ENCODE peak calls at places on chromosome 20, in nine cellular contexts. R, X, C, E, P, Y, O, Q and V are unnamed samples.

GRCh38 chr20:23061713-23062561 is 12.5 kb upstream of the THBD start:
- DNase-seq in R (peak), X (peak), C (no peak), E (peak), P (peak), Y (peak), O (no peak), Q (peak), V (peak)

GRCh38 chr20:54284928-54285704 is 77.2 kb downstream of the PFDN4 start:
- DNase-seq in R (peak), X (no peak), C (peak), E (peak), P (peak), Y (no peak), O (peak), Q (peak), V (peak)

GRCh38 chr20:11813106-11813890 is 104.4 kb upstream of the BTBD3 start:
- DNase-seq in R (no peak), X (no peak), C (no peak), E (no peak), P (no peak), Y (no peak), O (no peak), Q (no peak), V (no peak)

GRCh38 chr20:43722153-43722505 is 4.7 kb downstream of the GTSF1L start:
- DNase-seq in R (no peak), X (no peak), C (no peak), E (no peak), P (no peak), Y (no peak), O (no peak), Q (no peak), V (no peak)

GRCh38 chr20:35461620-35462019 is 6.2 kb downstream of the CEP250 start:
- DNase-seq in R (no peak), X (no peak), C (no peak), E (peak), P (no peak), Y (no peak), O (no peak), Q (peak), V (no peak)

GRCh38 chr20:1389703-1390385 is 3.0 kb downstream of the FKBP1A start:
- DNase-seq in R (no peak), X (no peak), C (peak), E (peak), P (peak), Y (no peak), O (no peak), Q (peak), V (no peak)

GRCh38 chr20:31835977-31836852 is 9.2 kb downstream of the FOXS1 start:
- DNase-seq in R (peak), X (peak), C (peak), E (peak), P (peak), Y (no peak), O (peak), Q (peak), V (no peak)

GRCh38 chr20:31823360-31824124 is 4.4 kb downstream of the MYLK2 start:
- DNase-seq in R (no peak), X (no peak), C (no peak), E (no peak), P (peak), Y (no peak), O (no peak), Q (peak), V (no peak)

GRCh38 chr20:62236674-62236996 is 1.7 kb upstream of the OSBPL2 start:
- DNase-seq in R (no peak), X (no peak), C (no peak), E (no peak), P (peak), Y (peak), O (no peak), Q (no peak), V (peak)

GRCh38 chr20:58557713-58558335 is 42.6 kb upstream of the APCDD1L start:
- DNase-seq in R (peak), X (peak), C (no peak), E (no peak), P (peak), Y (no peak), O (no peak), Q (no peak), V (no peak)

GRCh38 chr20:32462900-32463641 is 104.9 kb downstream of the ASXL1 start:
- DNase-seq in R (no peak), X (no peak), C (no peak), E (no peak), P (no peak), Y (no peak), O (no peak), Q (no peak), V (no peak)

GRCh38 chr20:53489528-53489927 is 104.1 kb downstream of the ZNF217 start:
- DNase-seq in R (no peak), X (no peak), C (no peak), E (no peak), P (no peak), Y (no peak), O (no peak), Q (no peak), V (no peak)

GRCh38 chr20:59751075-59751711 is 146.9 kb downstream of the PHACTR3 start:
- DNase-seq in R (peak), X (no peak), C (peak), E (peak), P (peak), Y (peak), O (no peak), Q (no peak), V (peak)

GRCh38 chr20:46361386-46361785 is 45.0 kb downstream of the ELMO2 start:
- DNase-seq in R (no peak), X (no peak), C (no peak), E (no peak), P (no peak), Y (no peak), O (no peak), Q (no peak), V (no peak)

GRCh38 chr20:57458400-57459160 is 66.4 kb downstream of the CTCFL start:
- DNase-seq in R (no peak), X (no peak), C (no peak), E (peak), P (peak), Y (no peak), O (no peak), Q (no peak), V (no peak)

GRCh38 chr20:45306431-45306982 is at the start of gene RBPJL:
- DNase-seq in R (no peak), X (no peak), C (no peak), E (no peak), P (peak), Y (peak), O (no peak), Q (no peak), V (no peak)
- TF ChIP-seq EZH2 in R (no peak), X (no peak), C (no peak), E (no peak), P (no peak), Y (no peak), O (no peak), Q (no peak), V (no peak)

DNA sequence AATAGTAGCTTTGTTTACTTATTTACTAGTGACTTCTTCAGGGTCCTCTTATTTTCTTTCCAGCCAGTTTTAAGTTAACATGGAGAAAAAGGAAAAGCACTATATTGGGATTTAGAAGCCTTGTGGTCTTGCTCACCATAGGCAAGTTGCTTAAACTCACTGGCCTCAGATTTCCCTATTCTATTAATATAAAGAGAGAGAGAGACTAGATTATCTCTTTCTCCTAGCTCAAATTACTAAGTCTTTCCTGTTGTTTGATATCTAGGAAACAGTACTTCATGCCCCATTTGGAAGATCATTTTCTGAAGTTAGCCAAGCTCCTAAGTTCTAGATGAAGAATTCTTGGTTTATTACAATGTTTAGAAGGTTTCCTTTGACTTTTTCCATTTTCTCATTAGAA is 32.5 kb downstream of the CTNNBL1 start:
- DNase-seq in R (no peak), X (no peak), C (no peak), E (no peak), P (no peak), Y (no peak), O (no peak), Q (no peak), V (peak)
- H3K27ac ChIP-seq in R (no peak), X (no peak), C (no peak), E (no peak), P (no peak), Y (peak), O (no peak), Q (no peak), V (peak)

DNA sequence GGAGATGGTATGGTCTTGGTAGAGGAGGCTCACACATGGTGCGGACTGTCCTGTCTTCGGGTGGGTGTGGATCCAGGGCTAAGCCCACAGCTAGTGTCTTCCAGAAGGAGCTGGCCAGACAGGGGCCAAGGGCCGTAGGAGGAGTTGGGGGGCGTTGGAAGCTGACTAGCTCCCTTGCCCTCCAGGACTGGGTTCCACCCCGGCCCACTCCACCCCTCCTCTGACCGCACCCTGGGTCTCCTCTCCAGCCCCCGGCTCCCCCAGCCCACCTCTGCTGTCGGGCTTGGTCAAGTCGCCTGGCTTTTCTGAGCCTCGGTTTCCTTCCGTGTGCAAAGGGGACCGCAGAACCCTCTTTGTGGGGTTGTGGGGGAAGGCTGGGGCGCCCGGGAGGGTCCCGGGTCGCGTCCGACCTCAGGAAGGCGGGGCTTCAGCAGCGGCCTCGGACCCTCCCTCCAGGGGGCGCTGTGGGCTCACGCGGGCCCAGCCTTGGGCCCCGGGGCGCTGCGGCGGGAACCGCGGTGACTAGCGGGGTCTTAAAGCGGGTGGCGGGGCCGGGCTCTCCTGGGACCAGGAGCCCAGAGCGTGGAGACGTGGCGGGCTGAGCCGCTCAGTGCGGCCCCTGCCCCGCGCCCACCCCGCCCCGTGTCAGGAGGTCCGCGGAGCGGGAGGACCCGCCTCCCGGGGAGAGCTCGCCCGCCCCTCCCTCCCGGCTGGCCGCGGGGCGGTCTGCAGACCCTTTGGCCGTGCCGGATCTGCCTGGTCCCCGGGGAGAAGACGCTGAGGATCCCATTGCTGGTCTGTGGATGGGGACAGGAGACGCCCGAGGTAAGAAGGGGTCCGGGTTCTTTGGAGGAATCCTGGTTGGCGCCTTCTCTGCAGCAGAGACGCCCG is 5.4 kb downstream of the NPBWR2 start:
- DNase-seq in R (peak), X (peak), C (no peak), E (no peak), P (peak), Y (peak), O (no peak), Q (peak), V (peak)
- TF ChIP-seq EZH2 in R (no peak), X (no peak), C (no peak), E (peak), P (peak), Y (no peak), O (peak), Q (peak), V (no peak)

GRCh38 chr20:40286991-40287531 is 402.0 kb downstream of the MAFB start:
- DNase-seq in R (no peak), X (peak), C (peak), E (no peak), P (no peak), Y (no peak), O (peak), Q (peak), V (no peak)
- H3K27ac ChIP-seq in R (no peak), X (no peak), C (peak), E (no peak), P (no peak), Y (no peak), O (no peak), Q (no peak), V (no peak)

DNA sequence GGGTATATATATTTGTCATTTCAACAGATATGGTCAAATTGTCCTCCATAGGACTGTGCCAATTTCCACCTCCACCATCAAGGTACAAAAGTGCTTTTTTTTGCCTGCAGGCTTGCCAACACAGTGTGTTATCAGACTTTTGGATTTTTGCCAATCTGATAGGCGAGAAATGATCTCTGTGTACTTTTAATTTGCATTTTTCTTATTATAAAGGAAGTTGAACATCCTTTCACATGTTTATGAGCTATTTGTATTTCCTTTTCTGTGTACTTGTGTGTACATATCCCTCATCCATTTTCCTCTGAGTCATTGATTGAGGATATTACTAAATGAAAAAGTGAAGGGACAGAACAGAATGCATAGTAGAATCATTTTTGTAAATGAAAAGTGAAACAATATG is 39.0 kb upstream of the PTPN1 start:
- DNase-seq in R (peak), X (peak), C (no peak), E (no peak), P (no peak), Y (no peak), O (no peak), Q (peak), V (peak)
- TF ChIP-seq EZH2 in R (no peak), X (no peak), C (no peak), E (no peak), P (no peak), Y (no peak), O (no peak), Q (no peak), V (no peak)

DNA sequence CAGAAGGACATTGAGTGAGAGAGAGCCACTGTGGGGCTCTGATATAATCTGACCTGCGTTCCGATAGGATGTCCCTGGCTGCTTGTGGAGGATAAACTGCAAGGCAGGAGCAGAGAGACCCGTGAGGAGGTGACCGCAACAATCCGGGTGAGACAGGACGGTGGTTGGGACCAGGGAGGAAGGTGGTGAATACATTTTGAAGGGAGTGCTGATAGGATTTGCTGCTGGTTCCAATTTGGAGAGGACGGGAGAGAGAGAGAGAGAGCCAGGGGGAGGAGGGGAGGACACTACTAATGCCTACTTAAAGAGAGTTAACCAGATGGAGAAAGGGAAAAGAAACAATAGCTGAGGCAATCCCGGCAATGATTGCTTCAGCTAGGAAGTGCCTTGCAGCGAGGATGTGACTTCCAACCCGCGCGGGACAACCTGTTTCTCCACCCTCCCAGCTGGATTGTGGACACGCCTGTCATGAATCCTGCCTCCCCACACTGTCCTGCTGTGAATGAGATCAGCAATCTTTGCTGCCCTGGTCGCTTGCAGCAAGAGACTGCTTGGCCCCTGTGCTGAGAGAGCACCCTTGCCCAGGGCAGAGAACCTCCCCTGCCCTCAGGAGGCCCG is 199.0 kb upstream of the KCNG1 start:
- DNase-seq in R (peak), X (peak), C (peak), E (no peak), P (peak), Y (peak), O (no peak), Q (peak), V (peak)
- H3K27ac ChIP-seq in R (no peak), X (peak), C (no peak), E (no peak), P (no peak), Y (no peak), O (no peak), Q (no peak), V (peak)